ENCODE peak calls at places on chromosomes 13 and 19, in four cellular contexts. One of them, this sample, is unnamed.

GRCh38 chr19:37893845-37894575 is 12.4 kb downstream of the WDR87 start:
- DNase-seq in GM23248: no peak
- DNase-seq in naive thymus-derived CD4-positive, alpha-beta T cell: no peak
- DNase-seq in left lung: no peak
- DNase-seq in this sample: no peak

GRCh38 chr13:69857188-69857821 is 250.3 kb upstream of the ATXN8OS start:
- DNase-seq in left lung: no peak
- DNase-seq in GM23248: peak
- DNase-seq in naive thymus-derived CD4-positive, alpha-beta T cell: no peak
- DNase-seq in this sample: no peak

GRCh38 chr19:51325161-51325979 is 13.9 kb downstream of the IGLON5 start:
- DNase-seq in naive thymus-derived CD4-positive, alpha-beta T cell: no peak
- DNase-seq in GM23248: no peak
- DNase-seq in left lung: no peak
- DNase-seq in this sample: no peak

GRCh38 chr19:19822148-19822429 is 539 bp upstream of the ZNF506 start:
- DNase-seq in GM23248: peak
- DNase-seq in left lung: no peak
- DNase-seq in naive thymus-derived CD4-positive, alpha-beta T cell: no peak
- DNase-seq in this sample: no peak

GRCh38 chr13:52599037-52599852 is 43.0 kb upstream of the HNRNPA1L2 start:
- DNase-seq in GM23248: peak
- DNase-seq in left lung: no peak
- DNase-seq in naive thymus-derived CD4-positive, alpha-beta T cell: no peak
- DNase-seq in this sample: no peak

GRCh38 chr13:37074703-37075102 is 15.2 kb upstream of the SUPT20H start:
- DNase-seq in naive thymus-derived CD4-positive, alpha-beta T cell: no peak
- DNase-seq in left lung: no peak
- DNase-seq in GM23248: peak
- DNase-seq in this sample: no peak

GRCh38 chr19:49155005-49155826 is at the start of gene HRC:
- DNase-seq in naive thymus-derived CD4-positive, alpha-beta T cell: no peak
- DNase-seq in left lung: no peak
- DNase-seq in GM23248: no peak
- DNase-seq in this sample: no peak

GRCh38 chr13:113123226-113124150 is 889 bp downstream of the F10 start:
- DNase-seq in left lung: peak
- DNase-seq in GM23248: peak
- DNase-seq in naive thymus-derived CD4-positive, alpha-beta T cell: no peak
- DNase-seq in this sample: no peak

GRCh38 chr13:64817721-64818120 is 2412.4 kb downstream of the PCDH9 start:
- DNase-seq in naive thymus-derived CD4-positive, alpha-beta T cell: no peak
- DNase-seq in left lung: no peak
- DNase-seq in GM23248: peak
- DNase-seq in this sample: no peak

GRCh38 chr19:4579389-4579788 is 19.9 kb upstream of the SEMA6B start:
- DNase-seq in naive thymus-derived CD4-positive, alpha-beta T cell: no peak
- DNase-seq in left lung: no peak
- DNase-seq in GM23248: no peak
- DNase-seq in this sample: no peak

GRCh38 chr19:12721656-12722565 is 1.8 kb downstream of the TNPO2 start:
- DNase-seq in left lung: peak
- DNase-seq in naive thymus-derived CD4-positive, alpha-beta T cell: peak
- DNase-seq in GM23248: peak
- DNase-seq in this sample: peak

GRCh38 chr19:9903341-9903740 is 33.0 kb downstream of the OLFM2 start:
- DNase-seq in left lung: no peak
- DNase-seq in naive thymus-derived CD4-positive, alpha-beta T cell: no peak
- DNase-seq in GM23248: no peak
- DNase-seq in this sample: no peak
- H3K27ac ChIP-seq in left lung: no peak
- H3K27ac ChIP-seq in naive thymus-derived CD4-positive, alpha-beta T cell: no peak
- H3K27ac ChIP-seq in GM23248: no peak
- H3K27ac ChIP-seq in this sample: no peak

GRCh38 chr19:56687036-56687435 is 15.5 kb upstream of the ZNF835 start:
- DNase-seq in GM23248: no peak
- DNase-seq in naive thymus-derived CD4-positive, alpha-beta T cell: no peak
- DNase-seq in left lung: no peak
- DNase-seq in this sample: no peak
- H3K4me3 ChIP-seq in GM23248: no peak
- H3K4me3 ChIP-seq in naive thymus-derived CD4-positive, alpha-beta T cell: no peak
- H3K4me3 ChIP-seq in left lung: no peak
- H3K4me3 ChIP-seq in this sample: no peak

GRCh38 chr19:33278403-33279269 is 23.7 kb downstream of the CEBPA start:
- DNase-seq in left lung: no peak
- DNase-seq in naive thymus-derived CD4-positive, alpha-beta T cell: no peak
- DNase-seq in GM23248: no peak
- DNase-seq in this sample: no peak
- H3K27ac ChIP-seq in left lung: no peak
- H3K27ac ChIP-seq in naive thymus-derived CD4-positive, alpha-beta T cell: no peak
- H3K27ac ChIP-seq in GM23248: no peak
- H3K27ac ChIP-seq in this sample: no peak

DNA sequence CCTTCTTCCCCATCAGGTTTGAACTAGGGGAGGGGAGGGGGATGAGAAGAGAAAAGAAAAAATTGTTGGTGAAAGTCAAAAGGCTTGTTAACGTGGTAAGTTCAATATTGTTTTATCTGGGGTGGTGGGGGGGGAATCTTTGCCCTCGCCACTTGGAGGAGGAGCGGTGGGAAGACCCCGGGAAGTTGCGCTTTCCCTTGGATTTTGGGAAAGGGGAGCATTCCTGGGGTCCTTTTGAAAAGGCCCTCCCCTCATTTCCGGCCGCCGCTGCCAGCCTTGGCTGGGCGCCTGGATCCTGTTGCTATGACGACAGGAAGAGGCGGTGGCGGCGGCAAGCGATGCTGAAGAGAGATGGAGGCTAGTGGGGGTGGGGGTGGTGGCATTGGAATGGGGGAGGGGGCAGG is 4.6 kb upstream of the CACNG8 start:
- DNase-seq in naive thymus-derived CD4-positive, alpha-beta T cell: no peak
- DNase-seq in left lung: no peak
- DNase-seq in GM23248: no peak
- DNase-seq in this sample: no peak
- H3K4me3 ChIP-seq in naive thymus-derived CD4-positive, alpha-beta T cell: no peak
- H3K4me3 ChIP-seq in left lung: no peak
- H3K4me3 ChIP-seq in GM23248: no peak
- H3K4me3 ChIP-seq in this sample: no peak

GRCh38 chr19:39130337-39131254 is 5.0 kb downstream of the PAK4 start:
- DNase-seq in GM23248: no peak
- DNase-seq in naive thymus-derived CD4-positive, alpha-beta T cell: no peak
- DNase-seq in left lung: no peak
- DNase-seq in this sample: no peak
- H3K27ac ChIP-seq in GM23248: no peak
- H3K27ac ChIP-seq in naive thymus-derived CD4-positive, alpha-beta T cell: no peak
- H3K27ac ChIP-seq in left lung: peak
- H3K27ac ChIP-seq in this sample: peak

DNA sequence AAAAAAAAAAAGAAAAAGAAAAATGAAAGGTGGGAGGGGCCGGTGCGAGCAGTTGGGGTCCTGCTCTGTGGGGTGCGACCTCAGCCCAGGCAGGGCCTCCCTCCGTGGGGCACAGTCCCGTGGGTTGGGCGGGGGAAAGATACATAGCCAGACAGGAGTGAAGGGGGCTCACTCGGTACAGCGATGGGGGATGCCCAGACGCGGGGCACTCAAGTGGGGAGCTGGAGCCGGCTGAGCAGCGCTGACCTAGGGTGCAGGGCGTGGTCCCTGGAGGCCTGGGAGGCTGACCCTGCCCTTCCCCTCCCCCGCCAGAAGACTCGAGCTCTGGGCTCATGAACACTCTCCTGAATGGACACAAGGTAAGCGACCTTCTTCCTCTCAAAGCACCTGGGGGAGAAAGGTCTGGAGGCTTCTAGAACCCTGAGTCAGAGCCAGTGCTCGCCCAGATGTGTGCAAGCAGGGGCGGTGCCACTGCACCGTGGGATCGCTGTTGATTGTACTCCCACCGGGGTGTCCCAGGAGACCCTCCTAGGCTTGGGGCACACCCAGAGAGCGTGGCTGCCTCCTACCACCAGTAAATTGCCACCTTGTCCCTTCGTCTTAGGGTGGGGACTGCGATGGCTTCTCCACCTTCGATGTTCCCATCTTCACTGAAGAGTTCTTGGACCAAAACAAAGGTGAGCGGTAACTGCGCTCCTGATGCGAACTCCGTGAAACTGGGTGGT is 3.4 kb downstream of the HMG20B start:
- DNase-seq in GM23248: no peak
- DNase-seq in left lung: no peak
- DNase-seq in naive thymus-derived CD4-positive, alpha-beta T cell: no peak
- DNase-seq in this sample: no peak
- H3K4me3 ChIP-seq in GM23248: peak
- H3K4me3 ChIP-seq in left lung: peak
- H3K4me3 ChIP-seq in naive thymus-derived CD4-positive, alpha-beta T cell: no peak
- H3K4me3 ChIP-seq in this sample: peak